ENCODE peak calls at places on chromosomes 11 and 22, in nine cellular contexts. I is ecto neural progenitor cell, J is neural crest cell, M is DMS153, N is neuronal stem cell, C is brain microvascular endothelial cell, U is hypothalamus, P is osteocyte, O is Calu3. V is an unnamed sample.

GRCh38 chr11:81203876-81204275 is 1529.8 kb downstream of the FAM181B start:
- DNase-seq in J (no peak), P (no peak), U (no peak), O (no peak), C (peak; percentile 41), I (no peak), N (no peak), M (no peak), V (no peak)

GRCh38 chr11:63916837-63917684 is at the start of gene RCOR2:
- DNase-seq in O (peak; percentile 63), I (peak; percentile 93), P (peak; percentile 90), U (peak; percentile 62), M (peak; percentile 68), N (peak; percentile 83), J (peak; percentile 82), C (peak; percentile 45), V (peak; percentile 88)

GRCh38 chr22:30879398-30879797 is 89.2 kb downstream of the MORC2 start:
- DNase-seq in I (no peak), U (no peak), C (no peak), P (no peak), M (no peak), O (no peak), J (no peak), N (no peak), V (no peak)

GRCh38 chr11:11445441-11446185 is 92.6 kb upstream of the CSNK2A3 start:
- DNase-seq in P (no peak), C (no peak), U (no peak), J (no peak), N (no peak), I (no peak), O (no peak), M (no peak), V (no peak)

GRCh38 chr11:121426476-121427454 is 25.3 kb upstream of the SORL1 start:
- DNase-seq in N (no peak), M (no peak), J (peak; percentile 26), P (no peak), C (no peak), O (peak; percentile 16), I (peak; percentile 74), U (no peak), V (peak; percentile 85)

GRCh38 chr11:96567193-96567592 is 177.4 kb downstream of the JRKL start:
- DNase-seq in M (no peak), J (no peak), U (no peak), I (no peak), N (no peak), O (no peak), P (no peak), C (no peak), V (no peak)

GRCh38 chr11:44538375-44539054 is 26.9 kb upstream of the CD82 start:
- DNase-seq in P (peak; percentile 92), O (peak; percentile 82), J (peak; percentile 85), C (peak; percentile 65), I (peak; percentile 88), N (peak; percentile 79), M (peak; percentile 60), U (peak; percentile 22), V (peak; percentile 89)

GRCh38 chr11:66868726-66869291 is 11.9 kb downstream of the LRFN4 start:
- DNase-seq in I (peak; percentile 84), C (no peak), M (no peak), U (no peak), P (no peak), J (no peak), O (peak; percentile 44), N (peak; percentile 42), V (no peak)

V was measured in cardiac septum.